ENCODE peak calls at places on chromosomes 12 and 14, in four cellular contexts. One of them, this sample, is unnamed. For H4K20me1, the result is how much of the 10 kb centered on the place peaks cover.

GRCh38 chr12:131260251-131260905 is 306.7 kb downstream of the ADGRD1 start:
- DNase-seq in GM23248: no peak
- DNase-seq in H1: no peak
- DNase-seq in SK-N-SH: no peak
- DNase-seq in this sample: no peak

GRCh38 chr12:1886396-1887008 is 31.9 kb downstream of the CACNA2D4 start:
- DNase-seq in SK-N-SH: no peak
- DNase-seq in GM23248: no peak
- DNase-seq in H1: no peak
- DNase-seq in this sample: no peak

GRCh38 chr14:93744176-93744575 is 44.1 kb downstream of the PRIMA1 start:
- DNase-seq in GM23248: no peak
- DNase-seq in SK-N-SH: no peak
- DNase-seq in H1: no peak
- DNase-seq in this sample: no peak

GRCh38 chr14:39884091-39884490 is 451.9 kb upstream of the FBXO33 start:
- DNase-seq in H1: no peak
- DNase-seq in SK-N-SH: no peak
- DNase-seq in GM23248: no peak
- DNase-seq in this sample: no peak

GRCh38 chr12:125229878-125230530 is 164.8 kb downstream of the AACS start:
- DNase-seq in H1: no peak
- DNase-seq in SK-N-SH: no peak
- DNase-seq in GM23248: no peak
- DNase-seq in this sample: no peak

GRCh38 chr12:6538420-6539275 is 4.3 kb downstream of the GAPDH start:
- DNase-seq in H1: no peak
- DNase-seq in GM23248: peak
- DNase-seq in SK-N-SH: peak
- DNase-seq in this sample: no peak

GRCh38 chr14:67285876-67286452 is 44.7 kb downstream of the PALS1 start:
- DNase-seq in H1: no peak
- DNase-seq in SK-N-SH: peak
- DNase-seq in GM23248: peak
- DNase-seq in this sample: no peak

GRCh38 chr14:24162083-24162482 is 1.0 kb downstream of the IRF9 start:
- DNase-seq in SK-N-SH: no peak
- DNase-seq in GM23248: peak
- DNase-seq in H1: no peak
- DNase-seq in this sample: no peak

GRCh38 chr12:62332598-62332997 is 72.4 kb downstream of the USP15 start:
- DNase-seq in H1: no peak
- DNase-seq in SK-N-SH: no peak
- DNase-seq in GM23248: peak
- DNase-seq in this sample: no peak

GRCh38 chr12:97075583-97076268 is 168.7 kb downstream of the NEDD1 start:
- DNase-seq in GM23248: no peak
- DNase-seq in H1: no peak
- DNase-seq in SK-N-SH: no peak
- DNase-seq in this sample: no peak

GRCh38 chr12:233615-233968 is 19.6 kb upstream of the SLC6A12 start:
- DNase-seq in H1: no peak
- DNase-seq in SK-N-SH: no peak
- DNase-seq in GM23248: no peak
- DNase-seq in this sample: no peak

GRCh38 chr12:106274575-106275081 is 26.8 kb upstream of the CKAP4 start:
- DNase-seq in GM23248: peak
- DNase-seq in H1: no peak
- DNase-seq in SK-N-SH: no peak
- DNase-seq in this sample: no peak

GRCh38 chr12:94244165-94245133 is 96.1 kb downstream of the PLXNC1 start:
- DNase-seq in H1: no peak
- DNase-seq in GM23248: no peak
- DNase-seq in SK-N-SH: no peak
- DNase-seq in this sample: no peak

GRCh38 chr12:21648378-21648777 is 9.3 kb downstream of the LDHB start:
- DNase-seq in H1: no peak
- DNase-seq in SK-N-SH: no peak
- DNase-seq in GM23248: no peak
- DNase-seq in this sample: no peak
- H4K20me1 ChIP-seq in H1: under half
- H4K20me1 ChIP-seq in SK-N-SH: under half
- H4K20me1 ChIP-seq in GM23248: under half
- H4K20me1 ChIP-seq in this sample: under half

GRCh38 chr14:30985796-30986195 is 39.7 kb upstream of the AP4S1 start:
- DNase-seq in GM23248: no peak
- DNase-seq in SK-N-SH: no peak
- DNase-seq in H1: no peak
- DNase-seq in this sample: no peak
- H4K20me1 ChIP-seq in GM23248: under half
- H4K20me1 ChIP-seq in SK-N-SH: half or more
- H4K20me1 ChIP-seq in H1: under half
- H4K20me1 ChIP-seq in this sample: under half

DNA sequence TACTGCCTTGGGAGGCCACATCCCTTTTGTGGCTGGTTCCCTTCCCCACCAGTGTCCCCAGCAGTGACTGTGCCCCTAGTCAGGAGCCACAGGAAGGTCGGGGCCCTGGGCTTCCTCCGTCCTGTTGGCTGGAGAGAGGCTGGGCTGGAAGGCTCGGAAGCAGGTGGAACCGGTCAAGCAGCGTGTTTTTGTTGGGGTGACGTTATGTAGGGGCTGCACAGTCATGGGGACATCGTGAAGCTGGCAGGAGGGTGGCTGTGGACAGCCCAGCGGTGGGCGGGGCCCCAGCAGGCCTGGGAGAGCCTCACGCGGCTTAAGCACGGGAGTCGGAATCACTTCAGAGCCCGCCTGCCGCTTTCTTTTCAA is 10.1 kb downstream of the XRCC3 start:
- DNase-seq in H1: no peak
- DNase-seq in SK-N-SH: no peak
- DNase-seq in GM23248: no peak
- DNase-seq in this sample: peak
- H4K20me1 ChIP-seq in H1: under half
- H4K20me1 ChIP-seq in SK-N-SH: under half
- H4K20me1 ChIP-seq in GM23248: under half
- H4K20me1 ChIP-seq in this sample: under half

DNA sequence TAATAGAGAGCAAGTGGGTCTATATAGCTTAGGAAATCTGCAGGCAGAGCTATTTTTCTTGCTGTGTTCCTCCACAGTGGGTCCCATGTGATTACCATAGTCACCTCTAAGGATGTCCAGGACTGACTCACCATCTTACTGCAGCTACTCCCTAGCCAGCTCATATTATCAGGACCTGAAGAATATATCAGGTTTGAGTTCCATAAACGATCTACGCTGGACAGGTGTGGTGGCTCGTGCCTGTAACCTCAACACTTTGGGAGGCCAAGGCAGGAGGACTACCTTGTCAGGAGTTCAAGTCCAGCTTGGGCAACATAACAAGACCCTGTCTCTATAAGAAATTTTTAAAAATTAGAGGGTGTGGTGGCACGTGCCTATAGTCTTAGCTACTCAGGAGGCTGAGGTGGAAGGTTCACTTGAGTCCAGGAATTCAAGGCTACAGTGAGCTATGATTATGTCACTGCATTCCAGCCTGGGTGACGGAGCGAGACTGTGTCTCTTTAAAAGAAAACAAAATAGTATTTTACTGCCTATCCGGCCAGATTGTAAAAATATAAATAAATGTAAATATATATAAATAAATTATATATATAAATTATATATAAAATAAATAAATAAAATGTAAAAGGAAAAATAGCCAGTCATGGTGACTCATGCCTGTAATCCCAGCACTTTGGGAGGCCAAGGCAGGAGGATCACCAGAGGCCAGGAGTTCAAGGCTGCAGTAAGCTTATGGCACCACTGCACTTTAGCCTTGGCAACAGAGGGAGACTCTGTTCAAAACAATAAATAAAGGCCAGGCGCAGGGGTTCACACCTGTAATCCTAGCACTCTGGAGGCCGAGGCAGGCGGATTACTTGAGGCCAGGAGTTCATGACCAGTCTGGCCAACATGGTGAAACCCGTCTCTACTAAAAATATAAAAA is 6.9 kb upstream of the SPRYD4 start:
- DNase-seq in H1: no peak
- DNase-seq in GM23248: peak
- DNase-seq in SK-N-SH: no peak
- DNase-seq in this sample: peak
- H4K20me1 ChIP-seq in H1: under half
- H4K20me1 ChIP-seq in GM23248: under half
- H4K20me1 ChIP-seq in SK-N-SH: under half
- H4K20me1 ChIP-seq in this sample: under half

DNA sequence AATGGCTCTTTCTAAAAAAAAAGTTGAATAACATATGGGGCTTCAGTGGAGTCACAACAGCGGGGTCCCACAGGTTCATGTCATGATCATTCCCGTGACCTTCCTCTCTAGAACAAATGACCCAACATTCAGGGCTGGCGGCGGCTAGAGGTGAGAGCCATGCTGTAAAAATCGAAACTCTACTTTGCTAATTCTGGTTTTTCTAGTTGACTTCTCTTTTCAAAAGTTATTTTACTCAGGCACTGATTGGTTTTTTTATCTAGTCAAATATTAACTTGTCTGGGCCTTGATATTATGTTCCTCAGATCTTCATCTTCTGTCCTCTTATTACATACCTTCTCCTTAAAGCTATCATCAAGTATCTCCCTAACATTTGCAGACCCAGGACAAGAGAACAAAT is 402.9 kb upstream of the SOX5 start:
- DNase-seq in H1: no peak
- DNase-seq in GM23248: no peak
- DNase-seq in SK-N-SH: no peak
- DNase-seq in this sample: no peak
- H4K20me1 ChIP-seq in H1: under half
- H4K20me1 ChIP-seq in GM23248: under half
- H4K20me1 ChIP-seq in SK-N-SH: under half
- H4K20me1 ChIP-seq in this sample: under half

GRCh38 chr14:89325959-89326358 is 91.1 kb downstream of the FOXN3 start:
- DNase-seq in H1: no peak
- DNase-seq in GM23248: no peak
- DNase-seq in SK-N-SH: no peak
- DNase-seq in this sample: no peak
- H4K20me1 ChIP-seq in H1: under half
- H4K20me1 ChIP-seq in GM23248: under half
- H4K20me1 ChIP-seq in SK-N-SH: under half
- H4K20me1 ChIP-seq in this sample: under half

DNA sequence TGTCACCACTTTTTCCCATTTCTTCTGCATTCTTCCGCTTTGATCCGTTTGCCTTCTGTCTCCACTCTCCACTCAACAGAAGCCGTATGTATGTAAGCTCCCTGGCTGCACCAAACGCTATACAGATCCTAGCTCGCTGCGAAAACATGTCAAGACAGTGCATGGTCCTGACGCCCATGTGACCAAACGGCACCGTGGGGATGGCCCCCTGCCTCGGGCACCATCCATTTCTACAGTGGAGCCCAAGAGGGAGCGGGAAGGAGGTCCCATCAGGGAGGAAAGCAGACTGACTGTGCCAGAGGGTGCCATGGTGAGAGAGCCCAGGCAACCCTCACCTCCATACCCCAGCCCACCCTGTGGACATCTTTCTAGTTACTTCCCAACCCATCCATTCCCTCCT is 8.3 kb downstream of the GLI1 start:
- DNase-seq in H1: no peak
- DNase-seq in GM23248: no peak
- DNase-seq in SK-N-SH: no peak
- DNase-seq in this sample: no peak
- H4K20me1 ChIP-seq in H1: under half
- H4K20me1 ChIP-seq in GM23248: under half
- H4K20me1 ChIP-seq in SK-N-SH: under half
- H4K20me1 ChIP-seq in this sample: under half

DNA sequence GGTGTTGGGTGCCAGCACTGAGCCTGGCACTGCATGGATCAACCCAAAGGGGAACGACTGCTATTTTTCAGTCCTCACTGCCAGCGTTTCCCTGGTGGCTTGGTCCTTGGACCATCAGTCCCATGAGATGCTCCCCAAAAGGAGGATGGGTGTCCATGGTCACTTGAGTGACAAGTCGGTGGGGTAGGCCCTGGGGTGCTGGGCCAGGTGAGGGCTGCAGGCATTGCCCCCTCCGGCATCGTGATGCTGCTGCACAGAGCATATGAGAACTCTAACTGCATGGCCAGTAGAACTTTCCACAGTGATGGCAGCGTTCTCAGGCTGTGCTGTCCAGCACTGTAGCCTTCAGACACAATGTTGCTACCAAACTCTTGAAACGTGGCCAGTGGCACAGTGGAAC is 16.2 kb downstream of the SETD1B start:
- DNase-seq in GM23248: no peak
- DNase-seq in H1: no peak
- DNase-seq in SK-N-SH: no peak
- DNase-seq in this sample: no peak
- H4K20me1 ChIP-seq in GM23248: under half
- H4K20me1 ChIP-seq in H1: under half
- H4K20me1 ChIP-seq in SK-N-SH: under half
- H4K20me1 ChIP-seq in this sample: under half